ENCODE peak calls at places on chromosome 21, in seven cellular contexts. O is germinal center; Y is OCI-LY7; B is activated CD4-positive, CD25-positive, alpha-beta regulatory T cell treated with anti-CD3 and anti-CD28 coated beads, Interleukin-2, amount 50 U/mL, for 72 hours; A is AG09309; E is NCI-H1105; V is NCI-H1436. D is an unnamed sample.

GRCh38 chr21:39004776-39005605 is 178.3 kb downstream of the PSMG1 start:
- DNase-seq in O (no peak), Y (peak; percentile 31), B (no peak), A (no peak), E (no peak), V (peak; percentile 13), D (no peak)

GRCh38 chr21:31326478-31327247 is 17.4 kb downstream of the TIAM1 start:
- DNase-seq in O (peak; percentile 76), Y (peak; percentile 69), B (peak; percentile 35), A (no peak), E (no peak), V (no peak), D (no peak)

GRCh38 chr21:25370311-25370744 is 237.0 kb downstream of the MRPL39 start:
- DNase-seq in O (no peak), Y (no peak), B (no peak), A (peak; percentile 62), E (no peak), V (no peak), D (no peak)

GRCh38 chr21:35163381-35163780 is 114.3 kb upstream of the RUNX1 start:
- DNase-seq in O (no peak), Y (no peak), B (no peak), A (no peak), E (no peak), V (no peak), D (no peak)

GRCh38 chr21:37670883-37671282 is 245.4 kb downstream of the KCNJ6 start:
- DNase-seq in O (no peak), Y (no peak), B (no peak), A (peak; percentile 32), E (no peak), V (no peak), D (no peak)

GRCh38 chr21:28663111-28663693 is 329.5 kb downstream of the LTN1 start:
- DNase-seq in O (no peak), Y (no peak), B (no peak), A (no peak), E (no peak), V (no peak), D (no peak)

GRCh38 chr21:45208627-45208951 is 79.1 kb downstream of the POFUT2 start:
- DNase-seq in O (no peak), Y (no peak), B (no peak), A (no peak), E (no peak), V (no peak), D (no peak)

GRCh38 chr21:14737922-14738321 is 191.8 kb upstream of the SAMSN1 start:
- DNase-seq in O (peak; percentile 17), Y (peak; percentile 78), B (no peak), A (no peak), E (no peak), V (no peak), D (peak; percentile 12)

GRCh38 chr21:41601573-41602371 is 93.8 kb upstream of the TMPRSS2 start:
- DNase-seq in O (no peak), Y (no peak), B (no peak), A (no peak), E (no peak), V (no peak), D (no peak)

GRCh38 chr21:38773108-38774061 is 32.3 kb upstream of the ETS2 start:
- DNase-seq in O (no peak), Y (no peak), B (no peak), A (peak; percentile 94), E (no peak), V (peak; percentile 12), D (no peak)